ENCODE peak calls at places on chromosomes 13 and 19, in five cellular contexts. Q is upper lobe of right lung, C is PC-3, A is mesenchymal stem cell, P is tibial nerve. K is an unnamed sample.

GRCh38 chr19:35119578-35119977 is 4.0 kb downstream of the FXYD3 start:
- DNase-seq in C (no peak), Q (no peak), A (no peak), P (no peak), K (no peak)

GRCh38 chr19:53867225-53868090 is at the start of gene MYADM:
- DNase-seq in A (peak; percentile 100), P (peak; percentile 100), C (peak; percentile 100), Q (peak; percentile 98), K (peak; percentile 99)

GRCh38 chr13:109904218-109904617 is 117.8 kb upstream of the IRS2 start:
- DNase-seq in A (no peak), C (no peak), Q (no peak), P (no peak), K (no peak)

GRCh38 chr13:34748078-34748477 is 194.0 kb upstream of the NBEA start:
- DNase-seq in Q (no peak), C (no peak), A (peak; percentile 78), P (no peak), K (no peak)

GRCh38 chr19:17289489-17289888 is 7.8 kb downstream of the ANKLE1 start:
- DNase-seq in A (peak; percentile 88), C (peak; percentile 24), Q (peak; percentile 79), P (no peak), K (peak; percentile 76)

GRCh38 chr19:4976412-4977298 is 7.7 kb downstream of the KDM4B start:
- DNase-seq in Q (peak; percentile 87), A (peak; percentile 99), C (peak; percentile 89), P (peak; percentile 74), K (peak; percentile 75)

GRCh38 chr13:75368167-75368566 is 113.8 kb downstream of the TBC1D4 start:
- DNase-seq in P (no peak), A (peak; percentile 46), Q (no peak), C (peak; percentile 65), K (peak; percentile 29)

GRCh38 chr13:113862766-113863510 is 938 bp downstream of the GAS6 start:
- DNase-seq in P (no peak), Q (peak; percentile 84), A (peak; percentile 43), C (no peak), K (peak; percentile 63)

GRCh38 chr13:77697208-77698103 is at the start of gene SLAIN1:
- DNase-seq in Q (peak; percentile 93), A (peak; percentile 26), C (peak; percentile 67), P (peak; percentile 41), K (peak; percentile 87)

GRCh38 chr13:99086869-99087129 is 108.9 kb upstream of the DOCK9 start:
- DNase-seq in P (no peak), A (no peak), C (no peak), Q (peak; percentile 81), K (no peak)

GRCh38 chr19:15159251-15159650 is 41.5 kb downstream of the NOTCH3 start:
- DNase-seq in Q (no peak), P (no peak), A (peak; percentile 24), C (peak; percentile 16), K (no peak)

GRCh38 chr13:110388141-110388943 is 81.3 kb downstream of the COL4A2 start:
- DNase-seq in Q (no peak), C (no peak), A (peak; percentile 98), P (no peak), K (peak; percentile 43)

GRCh38 chr13:98326274-98326673 is 149.2 kb upstream of the RNF113B start:
- DNase-seq in Q (no peak), P (no peak), C (no peak), A (no peak), K (no peak)

GRCh38 chr13:57948884-57949283 is 317.3 kb downstream of the PCDH17 start:
- DNase-seq in A (no peak), Q (no peak), P (no peak), C (no peak), K (no peak)

GRCh38 chr19:45455707-45456499 is 11.9 kb upstream of the FOSB start:
- DNase-seq in C (peak; percentile 95), P (peak; percentile 67), A (peak; percentile 100), Q (peak; percentile 95), K (peak; percentile 98)

GRCh38 chr19:48970923-48971395 is 5.8 kb downstream of the FTL start:
- DNase-seq in A (peak; percentile 89), Q (peak; percentile 92), C (peak; percentile 56), P (peak; percentile 69), K (peak; percentile 93)

GRCh38 chr19:45173816-45174215 is 4.2 kb downstream of the TRAPPC6A start:
- DNase-seq in P (no peak), A (peak; percentile 96), Q (no peak), C (no peak), K (no peak)

GRCh38 chr13:94549241-94550029 is 46.5 kb downstream of the TGDS start:
- DNase-seq in Q (peak; percentile 97), A (peak; percentile 97), P (peak; percentile 94), C (peak; percentile 92), K (peak; percentile 97)

GRCh38 chr13:61414686-61415664 is 674 bp downstream of the PCDH20 start:
- DNase-seq in A (peak; percentile 18), Q (peak; percentile 86), P (no peak), C (peak; percentile 73), K (peak; percentile 76)

GRCh38 chr13:27972619-27972877 is 3.4 kb upstream of the CDX2 start:
- DNase-seq in C (no peak), Q (no peak), A (no peak), P (no peak), K (no peak)

GRCh38 chr13:97751477-97751876 is 202.0 kb upstream of the IPO5 start:
- DNase-seq in A (no peak), C (no peak), P (no peak), Q (no peak), K (no peak)

GRCh38 chr13:86846501-86846900 is 824.7 kb upstream of the SLITRK5 start:
- DNase-seq in Q (no peak), C (no peak), P (no peak), A (peak; percentile 24), K (no peak)

GRCh38 chr13:60591348-60591747 is 194.3 kb downstream of the TDRD3 start:
- DNase-seq in A (no peak), P (no peak), C (peak; percentile 62), Q (no peak), K (no peak)

GRCh38 chr19:3979674-3980352 is 5.5 kb downstream of the EEF2 start:
- DNase-seq in P (no peak), C (no peak), Q (no peak), A (no peak), K (no peak)

GRCh38 chr13:64959276-64959675 is 2270.9 kb downstream of the PCDH9 start:
- DNase-seq in P (no peak), A (no peak), Q (no peak), C (no peak), K (no peak)

GRCh38 chr13:89862011-89862690 is 1485.3 kb upstream of the MIR17HG start:
- DNase-seq in P (no peak), Q (no peak), A (no peak), C (no peak), K (no peak)
- H3K4me1 ChIP-seq in P (no peaks in the 10 kb centered on the region), Q (no peaks in the 10 kb centered on the region), A (no peaks in the 10 kb centered on the region), C (no peaks in the 10 kb centered on the region), K (no peaks in the 10 kb centered on the region)

GRCh38 chr19:2325261-2326046 is 2.9 kb downstream of the LSM7 start:
- DNase-seq in Q (no peak), C (no peak), P (no peak), A (no peak), K (no peak)

GRCh38 chr19:2327773-2328400 is 499 bp downstream of the LSM7 start:
- DNase-seq in A (peak; percentile 90), Q (no peak), C (peak; percentile 48), P (no peak), K (peak; percentile 59)

GRCh38 chr19:2328401-2329161 is at the start of the genes LSM7 and SPPL2B:
- DNase-seq in C (peak; percentile 85), Q (peak; percentile 95), A (peak; percentile 89), P (peak; percentile 83), K (peak; percentile 96)

GRCh38 chr19:2329162-2329505 is 650 bp downstream of the SPPL2B start:
- DNase-seq in A (no peak), Q (no peak), P (no peak), C (no peak), K (no peak)

DNA sequence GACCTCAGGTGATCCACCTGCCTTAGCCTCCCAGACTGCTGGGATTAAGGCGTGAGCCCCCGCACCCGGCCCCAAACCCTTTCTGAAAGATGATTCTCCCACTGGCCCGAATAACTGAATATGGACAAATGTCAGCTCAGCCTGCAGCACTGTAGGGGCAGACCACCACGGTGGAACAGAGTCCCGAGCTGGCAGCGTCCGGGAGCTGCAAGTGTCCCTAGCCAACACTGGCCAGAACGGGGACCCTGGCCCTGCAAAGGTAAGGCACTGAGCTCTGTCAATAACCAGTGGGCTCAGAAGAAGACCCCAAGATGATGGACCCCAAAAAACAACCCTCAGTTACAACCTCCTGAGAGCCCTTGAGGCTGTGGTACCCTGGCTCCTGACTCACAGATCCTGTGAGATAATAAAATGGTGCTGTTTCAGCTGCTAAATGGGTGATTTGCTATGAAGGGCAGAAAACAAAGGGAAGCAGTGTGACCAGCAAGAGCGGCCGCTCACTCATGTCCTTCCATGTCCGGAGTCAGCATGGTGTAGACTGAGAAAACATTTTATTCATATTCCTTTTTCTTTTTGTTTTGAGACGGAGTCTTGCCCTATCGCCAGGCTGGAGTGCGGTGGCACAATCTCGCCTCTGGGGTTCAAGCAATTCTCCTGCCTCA is 1.6 kb downstream of the LSM7 start:
- DNase-seq in Q (no peak), A (no peak), P (no peak), C (no peak), K (no peak)
- H3K4me1 ChIP-seq in Q (peaks cover 26% of the 10 kb centered on the region), A (peaks cover 48% of the 10 kb centered on the region), P (no peaks in the 10 kb centered on the region), C (peaks cover 11% of the 10 kb centered on the region), K (peaks cover 26% of the 10 kb centered on the region)

GRCh38 chr13:21043898-21044297 is 17.5 kb downstream of the LATS2 start:
- DNase-seq in A (peak; percentile 92), C (no peak), Q (no peak), P (no peak), K (peak; percentile 51)
- H3K4me1 ChIP-seq in A (peaks cover 12% of the 10 kb centered on the region), C (no peaks in the 10 kb centered on the region), Q (peaks cover 61% of the 10 kb centered on the region), P (no peaks in the 10 kb centered on the region), K (peaks cover 10% of the 10 kb centered on the region)

DNA sequence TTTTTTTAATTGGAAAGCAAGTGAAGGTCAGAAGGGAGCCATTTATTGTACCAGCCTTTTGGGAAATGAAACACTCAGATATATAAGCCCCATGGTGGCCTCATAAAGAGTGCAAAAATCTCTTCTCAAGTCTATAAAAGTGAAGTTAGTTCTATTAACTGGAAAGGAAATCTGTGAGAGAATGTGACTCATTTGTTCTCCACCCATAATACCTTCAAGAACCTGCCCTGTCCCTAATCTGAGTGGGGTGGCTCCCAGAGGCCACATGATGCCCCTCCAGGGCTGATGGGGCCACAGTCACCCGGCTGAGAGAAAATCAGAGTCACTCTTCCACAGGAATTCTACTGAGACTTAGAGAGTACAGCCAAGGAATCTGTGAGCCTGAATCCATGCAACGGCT is 65.8 kb upstream of the SERP2 start:
- DNase-seq in A (no peak), C (peak; percentile 40), Q (no peak), P (no peak), K (no peak)
- H3K4me1 ChIP-seq in A (peaks cover 25% of the 10 kb centered on the region), C (peaks cover 71% of the 10 kb centered on the region), Q (peaks cover 18% of the 10 kb centered on the region), P (no peaks in the 10 kb centered on the region), K (peaks cover 34% of the 10 kb centered on the region)

K was measured in hepatocyte.